ENCODE peak calls at places on chromosomes 11 and 22, in four cellular contexts. Y is DMS153, L is GM03348, W is HEK293T. V is an unnamed sample.

GRCh38 chr22:28542980-28543621 is 136.5 kb downstream of the TTC28 start:
- DNase-seq in L (no peak), W (no peak), Y (no peak), V (no peak)

GRCh38 chr11:30855383-30856006 is 269.3 kb upstream of the MPPED2 start:
- DNase-seq in Y (no peak), L (peak), W (no peak), V (no peak)

GRCh38 chr11:69392104-69392653 is 89.3 kb upstream of the LINC01488 start:
- DNase-seq in L (no peak), W (no peak), Y (no peak), V (no peak)

GRCh38 chr11:119942583-119943338 is 195.2 kb downstream of the TRIM29 start:
- DNase-seq in Y (no peak), L (no peak), W (no peak), V (no peak)

GRCh38 chr11:130407978-130408377 is 20.4 kb downstream of the ADAMTS8 start:
- DNase-seq in Y (no peak), L (peak), W (no peak), V (no peak)

GRCh38 chr11:1356007-1356435 is 33.7 kb upstream of the BRSK2 start:
- DNase-seq in L (peak), W (no peak), Y (no peak), V (no peak)

GRCh38 chr11:71442880-71443279 is 5.3 kb downstream of the DHCR7 start:
- DNase-seq in L (no peak), W (no peak), Y (no peak), V (no peak)

GRCh38 chr22:32055069-32055468 is 12.0 kb downstream of the SLC5A1 start:
- DNase-seq in L (no peak), Y (peak), W (no peak), V (no peak)

GRCh38 chr22:50009251-50009650 is 3.3 kb downstream of the IL17REL start:
- DNase-seq in W (no peak), L (no peak), Y (no peak), V (no peak)